ENCODE peak calls at places on chromosomes 16 and 17, in seven cellular contexts. One of them, this sample, is unnamed.

GRCh38 chr17:13520899-13521572 is 80.7 kb downstream of the HS3ST3A1 start:
- DNase-seq in activated CD8-positive, alpha-beta memory T cell treated with anti-CD3 and anti-CD28 coated beads for 4 hours: no peak
- DNase-seq in head of caudate nucleus: no peak
- DNase-seq in fibroblast of pulmonary artery: peak; percentile 59
- DNase-seq in PC-9: no peak
- DNase-seq in NCI-H510A treated with DMSO at 0.1 percent for 48 hours: no peak
- DNase-seq in upper lobe of right lung: no peak
- DNase-seq in this sample: peak; percentile 3

GRCh38 chr16:2470603-2471015 is 488 bp upstream of the NTN3 start:
- DNase-seq in NCI-H510A treated with DMSO at 0.1 percent for 48 hours: peak; percentile 21
- DNase-seq in activated CD8-positive, alpha-beta memory T cell treated with anti-CD3 and anti-CD28 coated beads for 4 hours: no peak
- DNase-seq in PC-9: no peak
- DNase-seq in upper lobe of right lung: no peak
- DNase-seq in fibroblast of pulmonary artery: no peak
- DNase-seq in head of caudate nucleus: no peak
- DNase-seq in this sample: no peak

GRCh38 chr16:46717692-46718091 is 28.2 kb downstream of the ORC6 start:
- DNase-seq in upper lobe of right lung: no peak
- DNase-seq in activated CD8-positive, alpha-beta memory T cell treated with anti-CD3 and anti-CD28 coated beads for 4 hours: no peak
- DNase-seq in head of caudate nucleus: no peak
- DNase-seq in fibroblast of pulmonary artery: no peak
- DNase-seq in PC-9: no peak
- DNase-seq in NCI-H510A treated with DMSO at 0.1 percent for 48 hours: no peak
- DNase-seq in this sample: no peak

GRCh38 chr16:84790291-84790690 is 29.5 kb upstream of the CRISPLD2 start:
- DNase-seq in fibroblast of pulmonary artery: no peak
- DNase-seq in head of caudate nucleus: no peak
- DNase-seq in PC-9: no peak
- DNase-seq in activated CD8-positive, alpha-beta memory T cell treated with anti-CD3 and anti-CD28 coated beads for 4 hours: no peak
- DNase-seq in upper lobe of right lung: no peak
- DNase-seq in NCI-H510A treated with DMSO at 0.1 percent for 48 hours: no peak
- DNase-seq in this sample: no peak

GRCh38 chr17:72471296-72471695 is 350.5 kb downstream of the SOX9 start:
- DNase-seq in fibroblast of pulmonary artery: no peak
- DNase-seq in activated CD8-positive, alpha-beta memory T cell treated with anti-CD3 and anti-CD28 coated beads for 4 hours: no peak
- DNase-seq in head of caudate nucleus: no peak
- DNase-seq in PC-9: no peak
- DNase-seq in NCI-H510A treated with DMSO at 0.1 percent for 48 hours: no peak
- DNase-seq in upper lobe of right lung: no peak
- DNase-seq in this sample: no peak

GRCh38 chr16:48524348-48525200 is 85.4 kb downstream of the N4BP1 start:
- DNase-seq in head of caudate nucleus: no peak
- DNase-seq in fibroblast of pulmonary artery: no peak
- DNase-seq in activated CD8-positive, alpha-beta memory T cell treated with anti-CD3 and anti-CD28 coated beads for 4 hours: no peak
- DNase-seq in PC-9: no peak
- DNase-seq in NCI-H510A treated with DMSO at 0.1 percent for 48 hours: no peak
- DNase-seq in upper lobe of right lung: no peak
- DNase-seq in this sample: no peak

GRCh38 chr17:59451706-59452105 is 113.7 kb upstream of the DHX40 start:
- DNase-seq in NCI-H510A treated with DMSO at 0.1 percent for 48 hours: no peak
- DNase-seq in activated CD8-positive, alpha-beta memory T cell treated with anti-CD3 and anti-CD28 coated beads for 4 hours: no peak
- DNase-seq in PC-9: peak; percentile 54
- DNase-seq in head of caudate nucleus: peak; percentile 34
- DNase-seq in upper lobe of right lung: no peak
- DNase-seq in fibroblast of pulmonary artery: peak; percentile 44
- DNase-seq in this sample: no peak

GRCh38 chr17:41527076-41528023 is 758 bp downstream of the KRT19 start:
- DNase-seq in activated CD8-positive, alpha-beta memory T cell treated with anti-CD3 and anti-CD28 coated beads for 4 hours: no peak
- DNase-seq in NCI-H510A treated with DMSO at 0.1 percent for 48 hours: peak; percentile 47
- DNase-seq in upper lobe of right lung: peak; percentile 85
- DNase-seq in fibroblast of pulmonary artery: no peak
- DNase-seq in head of caudate nucleus: no peak
- DNase-seq in PC-9: no peak
- DNase-seq in this sample: no peak

GRCh38 chr16:49342336-49343265 is 31.0 kb upstream of the C16orf78 start:
- DNase-seq in head of caudate nucleus: no peak
- DNase-seq in NCI-H510A treated with DMSO at 0.1 percent for 48 hours: no peak
- DNase-seq in upper lobe of right lung: no peak
- DNase-seq in fibroblast of pulmonary artery: no peak
- DNase-seq in PC-9: no peak
- DNase-seq in activated CD8-positive, alpha-beta memory T cell treated with anti-CD3 and anti-CD28 coated beads for 4 hours: no peak
- DNase-seq in this sample: no peak

GRCh38 chr17:64406321-64407200 is 15.9 kb upstream of the PECAM1 start:
- DNase-seq in NCI-H510A treated with DMSO at 0.1 percent for 48 hours: no peak
- DNase-seq in head of caudate nucleus: no peak
- DNase-seq in activated CD8-positive, alpha-beta memory T cell treated with anti-CD3 and anti-CD28 coated beads for 4 hours: no peak
- DNase-seq in PC-9: no peak
- DNase-seq in upper lobe of right lung: peak; percentile 44
- DNase-seq in fibroblast of pulmonary artery: peak; percentile 62
- DNase-seq in this sample: no peak

GRCh38 chr17:75891605-75892555 is 4.9 kb downstream of the TRIM65 start:
- DNase-seq in fibroblast of pulmonary artery: no peak
- DNase-seq in activated CD8-positive, alpha-beta memory T cell treated with anti-CD3 and anti-CD28 coated beads for 4 hours: no peak
- DNase-seq in upper lobe of right lung: peak; percentile 64
- DNase-seq in head of caudate nucleus: no peak
- DNase-seq in PC-9: no peak
- DNase-seq in NCI-H510A treated with DMSO at 0.1 percent for 48 hours: no peak
- DNase-seq in this sample: no peak

GRCh38 chr17:17526369-17526768 is 30.2 kb upstream of the RASD1 start:
- DNase-seq in PC-9: no peak
- DNase-seq in head of caudate nucleus: no peak
- DNase-seq in activated CD8-positive, alpha-beta memory T cell treated with anti-CD3 and anti-CD28 coated beads for 4 hours: no peak
- DNase-seq in NCI-H510A treated with DMSO at 0.1 percent for 48 hours: no peak
- DNase-seq in upper lobe of right lung: no peak
- DNase-seq in fibroblast of pulmonary artery: no peak
- DNase-seq in this sample: no peak

GRCh38 chr17:57406131-57406980 is 150.0 kb downstream of the MSI2 start:
- DNase-seq in head of caudate nucleus: peak; percentile 63
- DNase-seq in NCI-H510A treated with DMSO at 0.1 percent for 48 hours: peak; percentile 59
- DNase-seq in activated CD8-positive, alpha-beta memory T cell treated with anti-CD3 and anti-CD28 coated beads for 4 hours: no peak
- DNase-seq in PC-9: no peak
- DNase-seq in fibroblast of pulmonary artery: peak; percentile 60
- DNase-seq in upper lobe of right lung: no peak
- DNase-seq in this sample: peak; percentile 90

GRCh38 chr16:17921357-17921978 is 415.1 kb downstream of the NPIPA8 start:
- DNase-seq in upper lobe of right lung: no peak
- DNase-seq in fibroblast of pulmonary artery: peak; percentile 2
- DNase-seq in activated CD8-positive, alpha-beta memory T cell treated with anti-CD3 and anti-CD28 coated beads for 4 hours: peak; percentile 1
- DNase-seq in NCI-H510A treated with DMSO at 0.1 percent for 48 hours: no peak
- DNase-seq in head of caudate nucleus: no peak
- DNase-seq in PC-9: no peak
- DNase-seq in this sample: no peak

GRCh38 chr17:82108038-82108998 is 10.3 kb upstream of the FASN start:
- DNase-seq in PC-9: no peak
- DNase-seq in upper lobe of right lung: no peak
- DNase-seq in head of caudate nucleus: no peak
- DNase-seq in NCI-H510A treated with DMSO at 0.1 percent for 48 hours: no peak
- DNase-seq in fibroblast of pulmonary artery: no peak
- DNase-seq in activated CD8-positive, alpha-beta memory T cell treated with anti-CD3 and anti-CD28 coated beads for 4 hours: no peak
- DNase-seq in this sample: no peak